ENCODE peak calls at places on chromosomes 4 and X, in four cellular contexts. T, A, L and B are unnamed samples. For H3K27me3, the result is how much of the 10 kb centered on the place peaks cover.

GRCh38 chr4:19776929-19777328 is 474.8 kb upstream of the SLIT2 start:
- DNase-seq in T (no peak), A (no peak), L (no peak), B (peak)

GRCh38 chr4:187732524-187732923 is 263.0 kb upstream of the ZFP42 start:
- DNase-seq in L (no peak), A (no peak), T (no peak), B (no peak)

GRCh38 chr4:146317783-146318182 is 103.4 kb downstream of the REELD1 start:
- DNase-seq in L (no peak), T (no peak), A (no peak), B (no peak)

GRCh38 chr4:61572160-61572559 is 372.0 kb downstream of the ADGRL3 start:
- DNase-seq in T (no peak), L (no peak), A (no peak), B (peak)

GRCh38 chr4:158811704-158812103 is 42.9 kb downstream of the FNIP2 start:
- DNase-seq in L (no peak), A (no peak), T (peak), B (no peak)

GRCh38 chrX:3176439-3176820 is 135.2 kb downstream of the ARSF start:
- DNase-seq in L (no peak), A (no peak), T (no peak), B (no peak)

GRCh38 chr4:28686618-28687017 is 1826.0 kb downstream of the STIM2 start:
- DNase-seq in A (peak), T (no peak), L (peak), B (no peak)

GRCh38 chr4:181611033-181611711 is 632.0 kb upstream of the TENM3 start:
- DNase-seq in L (no peak), T (no peak), A (no peak), B (no peak)

GRCh38 chr4:153064571-153064970 is 128.4 kb downstream of the FHDC1 start:
- DNase-seq in A (peak), T (no peak), L (no peak), B (no peak)

GRCh38 chr4:158906073-158906472 is 137.2 kb downstream of the FNIP2 start:
- DNase-seq in T (no peak), A (no peak), L (no peak), B (no peak)

GRCh38 chrX:24696241-24696640 is 2.5 kb downstream of the POLA1 start:
- DNase-seq in L (no peak), T (no peak), A (no peak), B (no peak)
- H3K27me3 ChIP-seq in L (under half), T (under half), A (under half), B (under half)

DNA sequence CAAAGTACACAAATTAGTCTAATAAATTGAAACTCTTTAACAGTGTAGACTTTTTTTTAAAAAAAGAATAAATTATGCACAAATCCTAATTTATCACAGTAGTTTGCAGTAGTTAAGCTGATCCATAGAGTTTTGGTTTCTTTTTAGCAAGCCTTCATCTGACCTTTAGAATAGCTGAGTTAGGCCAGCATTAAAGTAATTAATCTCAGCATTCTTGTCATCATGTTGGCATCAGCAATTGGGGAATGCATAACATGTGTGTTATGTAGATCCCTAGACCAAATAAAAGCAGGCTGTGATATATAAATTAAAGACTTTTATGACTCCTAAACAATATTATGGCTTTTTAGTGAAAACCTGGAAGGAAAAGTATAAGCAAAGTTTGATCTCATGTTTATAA is 426.5 kb upstream of the PABPC4L start:
- DNase-seq in A (no peak), L (no peak), T (no peak), B (no peak)
- H3K27me3 ChIP-seq in A (under half), L (under half), T (under half), B (under half)

GRCh38 chr4:118953276-118953675 is 64.6 kb downstream of the SYNPO2 start:
- DNase-seq in T (no peak), A (no peak), L (no peak), B (no peak)

GRCh38 chr4:118962540-118962939 is 73.9 kb downstream of the SYNPO2 start:
- DNase-seq in A (no peak), L (no peak), T (no peak), B (no peak)

GRCh38 chr4:118954246-118954645 is 65.6 kb downstream of the SYNPO2 start:
- DNase-seq in L (no peak), T (no peak), A (no peak), B (no peak)

GRCh38 chr4:118955515-118955914 is 66.9 kb downstream of the SYNPO2 start:
- DNase-seq in A (no peak), L (no peak), T (no peak), B (no peak)

DNA sequence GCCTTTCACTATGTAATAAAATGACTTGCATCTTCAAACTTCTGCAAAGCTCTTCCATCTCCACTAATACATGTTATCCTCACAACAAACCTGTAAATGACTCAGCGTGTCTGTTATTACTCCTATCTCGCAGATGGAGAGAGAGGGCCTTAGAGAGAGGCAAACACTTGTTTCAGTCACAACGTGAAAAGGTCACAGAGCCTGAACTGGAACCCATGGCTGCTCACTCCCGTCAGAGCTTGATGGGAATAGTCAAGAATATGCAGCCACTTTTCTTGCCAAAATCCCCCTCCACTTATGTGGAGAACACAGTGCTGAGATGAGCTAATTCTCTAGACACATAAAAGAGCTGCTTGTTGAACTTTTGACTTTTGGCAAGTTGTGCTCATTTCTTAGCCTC is 69.0 kb downstream of the SYNPO2 start:
- DNase-seq in T (no peak), L (no peak), A (no peak), B (no peak)
- H3K27me3 ChIP-seq in T (under half), L (under half), A (under half), B (under half)

DNA sequence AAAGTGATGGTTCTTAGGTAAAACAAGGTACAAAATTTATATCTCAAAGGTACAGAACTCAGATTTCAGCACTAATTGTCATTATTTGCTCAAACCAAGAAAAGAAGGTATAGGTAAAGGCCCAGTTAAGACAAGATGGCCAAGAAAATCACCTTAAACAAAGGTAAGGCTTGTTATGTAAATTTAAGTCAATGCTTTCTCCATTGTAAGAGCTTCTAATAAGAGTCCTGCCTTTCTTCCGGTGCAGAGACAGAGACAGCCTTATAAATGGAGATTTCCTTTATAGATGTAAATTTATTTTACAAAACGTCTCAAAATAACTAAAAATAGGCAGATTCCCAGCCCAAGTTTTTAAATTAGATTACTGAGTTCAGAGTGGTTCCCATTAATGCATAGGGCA is 89.9 kb downstream of the EDA start:
- DNase-seq in L (no peak), T (no peak), A (no peak), B (no peak)
- H3K27me3 ChIP-seq in L (under half), T (under half), A (under half), B (under half)

DNA sequence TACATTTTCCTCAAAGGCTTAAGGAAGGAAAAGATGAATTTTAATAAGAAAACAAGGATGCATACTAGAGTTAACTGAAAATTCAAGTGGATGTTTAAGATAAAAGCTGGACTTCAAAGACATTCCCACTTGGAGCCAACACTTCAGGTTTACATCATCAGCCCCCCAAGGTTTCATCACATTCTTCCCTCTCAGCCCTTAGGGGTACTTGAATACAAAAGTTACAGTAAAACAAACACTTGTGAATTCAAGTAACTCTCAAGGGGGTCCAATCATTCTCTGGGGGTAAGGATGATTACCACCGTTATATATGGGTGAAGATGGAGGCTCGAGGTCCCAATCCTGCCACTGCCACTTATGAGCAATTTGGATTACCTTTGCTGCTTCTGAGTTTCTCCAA is 36.1 kb downstream of the STARD8 start:
- DNase-seq in T (no peak), L (no peak), A (no peak), B (no peak)
- H3K27me3 ChIP-seq in T (under half), L (under half), A (under half), B (under half)